ENCODE peak calls at places on chromosomes 11 and 22, in seven cellular contexts. F is cardiac fibroblast, J is PC-3, A is A549, V is Caco-2, Q is astrocyte of the spinal cord, X is HFF-Myc. R is an unnamed sample.
A peak's percentile ranks its signal among the peaks of the same experiment; 100 is the strongest.

GRCh38 chr11:75212463-75212862 is 28.1 kb upstream of the TPBGL start:
- DNase-seq in F (no peak), J (no peak), A (no peak), V (no peak), Q (no peak), X (no peak), R (no peak)

GRCh38 chr11:133946541-133947297 is 10.0 kb downstream of the IGSF9B start:
- DNase-seq in F (no peak), J (no peak), A (no peak), V (no peak), Q (no peak), X (no peak), R (no peak)

GRCh38 chr11:69696749-69697488 is 6.9 kb downstream of the FGF19 start:
- DNase-seq in F (no peak), J (peak; percentile 53), A (no peak), V (no peak), Q (no peak), X (no peak), R (no peak)

GRCh38 chr11:117284053-117284452 is 7.1 kb upstream of the BACE1-AS start:
- DNase-seq in F (no peak), J (no peak), A (no peak), V (no peak), Q (no peak), X (no peak), R (no peak)

GRCh38 chr11:28447226-28447625 is 339.0 kb downstream of the METTL15 start:
- DNase-seq in F (peak; percentile 54), J (no peak), A (no peak), V (no peak), Q (peak; percentile 60), X (no peak), R (peak; percentile 17)

GRCh38 chr22:24011735-24012068 is 598 bp downstream of the CABIN1 start:
- DNase-seq in F (peak; percentile 5), J (peak; percentile 10), A (no peak), V (peak; percentile 49), Q (peak; percentile 12), X (no peak), R (no peak)

GRCh38 chr11:124674168-124674517 is 439 bp downstream of the SPA17 start:
- DNase-seq in F (no peak), J (no peak), A (peak; percentile 8), V (no peak), Q (no peak), X (no peak), R (no peak)

GRCh38 chr22:50118557-50119168 is 28.9 kb downstream of the MOV10L1 start:
- DNase-seq in F (peak; percentile 93), J (no peak), A (peak; percentile 15), V (peak; percentile 82), Q (peak; percentile 91), X (peak; percentile 52), R (peak; percentile 100)

GRCh38 chr11:43924112-43924855 is 18.2 kb upstream of the C11orf96 start:
- DNase-seq in F (no peak), J (no peak), A (no peak), V (no peak), Q (no peak), X (no peak), R (no peak)

GRCh38 chr11:77147668-77148321 is 19.7 kb downstream of the MYO7A start:
- DNase-seq in F (no peak), J (no peak), A (no peak), V (no peak), Q (peak; percentile 67), X (no peak), R (no peak)

GRCh38 chr11:67248653-67249052 is 17.6 kb upstream of the GRK2 start:
- DNase-seq in F (no peak), J (peak; percentile 99), A (no peak), V (peak; percentile 95), Q (no peak), X (no peak), R (no peak)

GRCh38 chr22:45291061-45291930 is 6.5 kb downstream of the UPK3A start:
- DNase-seq in F (no peak), J (no peak), A (no peak), V (no peak), Q (no peak), X (no peak), R (no peak)

GRCh38 chr11:84194696-84195095 is 908.5 kb upstream of the CCDC90B start:
- DNase-seq in F (no peak), J (no peak), A (no peak), V (no peak), Q (no peak), X (no peak), R (no peak)

GRCh38 chr11:84193706-84194105 is 907.5 kb upstream of the CCDC90B start:
- DNase-seq in F (no peak), J (no peak), A (no peak), V (no peak), Q (no peak), X (no peak), R (no peak)
- H3K4me3 ChIP-seq in F (no peak overlapping the region), J (no peak overlapping the region), A (no peak overlapping the region), V (no peak overlapping the region), Q (no peak overlapping the region), X (no peak overlapping the region), R (no peak overlapping the region)

DNA sequence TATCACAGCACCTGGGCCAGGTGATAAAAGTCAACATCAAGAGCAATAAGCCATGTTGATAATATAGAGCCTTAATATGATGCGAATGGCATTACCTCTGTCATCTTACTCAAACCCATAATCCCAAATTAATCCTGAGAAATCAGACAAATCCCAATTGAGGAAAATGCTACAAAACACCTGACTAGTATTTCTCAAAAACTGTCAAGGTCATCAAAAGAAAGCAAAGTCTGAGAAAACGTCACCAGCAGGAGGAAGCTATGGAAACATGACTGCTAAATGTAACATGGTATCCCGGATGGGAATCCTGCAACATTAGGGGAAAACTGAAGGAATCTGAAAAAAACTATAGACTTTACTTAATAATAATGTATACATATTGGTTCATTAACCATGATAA is 29.6 kb downstream of the ASCL2 start:
- DNase-seq in F (no peak), J (no peak), A (no peak), V (no peak), Q (no peak), X (no peak), R (no peak)
- TF ChIP-seq CTCF in F (no peak), J (no peak), A (no peak), V (no peak), Q (no peak), X (no peak), R (no peak)

GRCh38 chr11:119091083-119091650 is 6.5 kb downstream of the HMBS start:
- DNase-seq in F (no peak), J (no peak), A (no peak), V (no peak), Q (no peak), X (no peak), R (peak; percentile 32)
- H3K4me3 ChIP-seq in F (no peak overlapping the region), J (no peak overlapping the region), A (no peak overlapping the region), V (no peak overlapping the region), Q (no peak overlapping the region), X (no peak overlapping the region), R (no peak overlapping the region)

GRCh38 chr11:131544591-131544990 is 174.2 kb downstream of the NTM start:
- DNase-seq in F (no peak), J (no peak), A (no peak), V (no peak), Q (no peak), X (no peak), R (no peak)
- TF ChIP-seq CTCF in F (no peak), J (no peak), A (no peak), V (no peak), Q (peak; percentile 3), X (no peak), R (no peak)

DNA sequence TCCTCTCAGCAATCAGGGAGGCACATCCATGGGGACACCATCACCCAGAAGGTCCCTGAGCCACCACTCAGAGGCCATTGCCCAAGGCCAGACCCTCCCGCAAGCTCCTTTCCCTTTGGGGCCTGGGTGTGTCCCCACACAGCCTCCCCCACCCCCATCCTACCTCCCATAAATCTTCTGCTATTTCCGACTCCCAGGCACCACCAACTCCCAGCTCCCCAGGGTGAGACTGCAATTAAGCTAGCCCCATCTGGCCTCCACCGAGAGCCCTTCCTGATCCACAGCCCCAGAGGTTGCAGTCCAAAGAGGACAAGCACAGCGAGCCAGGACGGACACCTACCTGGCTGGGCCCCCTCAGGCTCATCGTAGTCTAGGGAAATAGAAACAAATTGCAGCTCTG is 6.3 kb downstream of the ARHGAP1 start:
- DNase-seq in F (no peak), J (no peak), A (no peak), V (no peak), Q (no peak), X (no peak), R (no peak)
- H3K4me3 ChIP-seq in F (no peak overlapping the region), J (no peak overlapping the region), A (no peak overlapping the region), V (no peak overlapping the region), Q (no peak overlapping the region), X (no peak overlapping the region), R (no peak overlapping the region)

R was measured in fibroblast of the aortic adventitia.